ENCODE peak calls at places on chromosomes 16 and 17, in seven cellular contexts. K is GF-D8; G is HS-27A; J is T-cell; Q is stimulated activated CD4-positive, alpha-beta T cell treated with anti-CD3 and anti-CD28 coated beads, Interleukin-4, amount 100 ng/mL, for 1 hour; E is NCI-H1092 treated with DMSO at 0.1 percent for 48 hours; R is Daoy. H is an unnamed sample.

GRCh38 chr16:88570691-88571092 is 489 bp downstream of the ZC3H18 start:
- DNase-seq in K (no peak), G (no peak), J (peak; percentile 15), Q (peak; percentile 45), E (no peak), R (no peak), H (no peak)

GRCh38 chr17:19670906-19671305 is 22.4 kb downstream of the ALDH3A2 start:
- DNase-seq in K (no peak), G (no peak), J (no peak), Q (no peak), E (no peak), R (no peak), H (no peak)

GRCh38 chr16:12403746-12404658 is 399.7 kb downstream of the CPPED1 start:
- DNase-seq in K (no peak), G (no peak), J (no peak), Q (no peak), E (no peak), R (no peak), H (no peak)

GRCh38 chr17:76598004-76598439 is 12.4 kb upstream of the ST6GALNAC2 start:
- DNase-seq in K (peak; percentile 74), G (no peak), J (no peak), Q (no peak), E (peak; percentile 51), R (no peak), H (peak; percentile 46)

GRCh38 chr16:66406534-66407368 is 20.3 kb upstream of the BEAN1 start:
- DNase-seq in K (no peak), G (peak; percentile 48), J (peak; percentile 70), Q (peak; percentile 89), E (peak; percentile 74), R (peak; percentile 74), H (peak; percentile 32)

GRCh38 chr17:42460371-42460770 is 1.7 kb downstream of the ATP6V0A1 start:
- DNase-seq in K (no peak), G (no peak), J (no peak), Q (no peak), E (no peak), R (no peak), H (no peak)

GRCh38 chr17:51147641-51148040 is 5.7 kb upstream of the NME1 start:
- DNase-seq in K (no peak), G (no peak), J (no peak), Q (no peak), E (no peak), R (peak; percentile 16), H (no peak)

GRCh38 chr16:28292731-28293588 is 635 bp downstream of the SBK1 start:
- DNase-seq in K (no peak), G (no peak), J (no peak), Q (no peak), E (peak; percentile 40), R (no peak), H (peak; percentile 62)

GRCh38 chr17:33640629-33641028 is 347.5 kb upstream of the ASIC2 start:
- DNase-seq in K (no peak), G (no peak), J (no peak), Q (no peak), E (no peak), R (no peak), H (no peak)

GRCh38 chr17:66633322-66633965 is 201.5 kb upstream of the CACNG5 start:
- DNase-seq in K (peak; percentile 22), G (no peak), J (peak; percentile 6), Q (peak; percentile 18), E (no peak), R (peak; percentile 23), H (no peak)

H was measured in NCI-H2029.